ENCODE peak calls at places on chromosomes 7 and 10, in eight cellular contexts. U, G, T, S, P, E, A and X are unnamed samples.

GRCh38 chr10:30803901-30804322 is 174.4 kb upstream of the LYZL2 start:
- DNase-seq in U (no peak), E (no peak), P (no peak), G (no peak), S (no peak), A (peak), T (no peak), X (no peak)

GRCh38 chr10:17290226-17290625 is 62.2 kb downstream of the VIM start:
- DNase-seq in A (peak), T (no peak), E (no peak), P (no peak), U (peak), G (peak), S (no peak), X (no peak)

GRCh38 chr7:2959828-2960599 is 83.7 kb downstream of the CARD11 start:
- DNase-seq in G (no peak), A (no peak), T (no peak), E (no peak), U (no peak), P (no peak), S (no peak), X (no peak)

GRCh38 chr10:43803816-43804215 is 155.1 kb upstream of the ZNF32 start:
- DNase-seq in E (no peak), S (no peak), A (no peak), G (no peak), T (no peak), U (no peak), P (no peak), X (no peak)

GRCh38 chr10:5628798-5629788 is 37.3 kb downstream of the ASB13 start:
- DNase-seq in G (peak), P (no peak), S (no peak), E (no peak), A (peak), T (no peak), U (no peak), X (peak)

GRCh38 chr10:533611-534566 is 155.6 kb downstream of the DIP2C start:
- DNase-seq in P (no peak), T (no peak), S (peak), G (no peak), U (peak), A (no peak), E (no peak), X (no peak)

GRCh38 chr10:131099028-131099427 is 212.5 kb downstream of the TCERG1L start:
- DNase-seq in G (no peak), E (no peak), S (no peak), P (no peak), U (no peak), A (no peak), T (no peak), X (no peak)

GRCh38 chr7:26293569-26294308 is 2.1 kb downstream of the SNX10 start:
- DNase-seq in A (no peak), P (peak), T (peak), U (peak), E (no peak), G (peak), S (no peak), X (peak)

GRCh38 chr10:127925471-127926207 is 18.7 kb downstream of the PTPRE start:
- DNase-seq in U (no peak), E (no peak), P (no peak), S (no peak), G (no peak), T (no peak), A (peak), X (no peak)

GRCh38 chr7:73774923-73775322 is 4.9 kb upstream of the CLDN3 start:
- DNase-seq in G (no peak), E (no peak), T (no peak), A (peak), S (peak), U (no peak), P (no peak), X (no peak)

GRCh38 chr10:59805043-59805442 is 51.8 kb upstream of the MRLN start:
- DNase-seq in U (no peak), G (peak), E (no peak), T (no peak), A (no peak), S (peak), P (peak), X (peak)

GRCh38 chr10:50409965-50410811 is 158.9 kb upstream of the ASAH2 start:
- DNase-seq in E (no peak), S (no peak), P (no peak), G (no peak), T (no peak), A (peak), U (no peak), X (no peak)

GRCh38 chr10:89426230-89426868 is 12.0 kb downstream of the IFIT5 start:
- DNase-seq in P (peak), T (no peak), S (peak), E (no peak), A (peak), G (peak), U (peak), X (peak)

GRCh38 chr10:68154211-68154497 is 44.9 kb downstream of the MYPN start:
- DNase-seq in U (no peak), P (no peak), A (peak), G (no peak), S (peak), T (no peak), E (no peak), X (no peak)

GRCh38 chr7:15411019-15411418 is 150.8 kb downstream of the AGMO start:
- DNase-seq in U (no peak), G (no peak), T (no peak), P (no peak), E (no peak), A (no peak), S (no peak), X (no peak)

GRCh38 chr10:76051007-76051936 is 619.8 kb downstream of the LRMDA start:
- DNase-seq in U (no peak), E (no peak), T (no peak), G (peak), A (no peak), P (no peak), S (peak), X (no peak)

GRCh38 chr7:95102662-95103061 is 195.3 kb downstream of the PPP1R9A start:
- DNase-seq in S (no peak), P (no peak), U (no peak), A (peak), T (no peak), G (no peak), E (no peak), X (no peak)

GRCh38 chr10:66318761-66319160 is 607.1 kb upstream of the LRRTM3 start:
- DNase-seq in A (no peak), G (no peak), T (no peak), S (no peak), U (no peak), P (no peak), E (no peak), X (no peak)

GRCh38 chr10:72272689-72273409 is 875 bp upstream of the DDIT4 start:
- DNase-seq in T (no peak), A (peak), S (peak), G (no peak), E (peak), U (peak), P (peak), X (peak)

GRCh38 chr7:130872341-130872740 is 138.3 kb upstream of the KLF14 start:
- DNase-seq in T (no peak), U (no peak), S (no peak), P (no peak), G (no peak), E (no peak), A (no peak), X (no peak)

GRCh38 chr7:116675812-116676355 is 3.9 kb downstream of the MET start:
- DNase-seq in S (no peak), T (no peak), E (no peak), A (no peak), U (peak), P (no peak), G (no peak), X (no peak)

GRCh38 chr10:125048101-125048864 is 106.4 kb downstream of the ZRANB1 start:
- DNase-seq in P (peak), G (peak), T (peak), S (peak), A (peak), E (peak), U (peak), X (peak)

GRCh38 chr7:11858668-11859302 is 26.8 kb upstream of the THSD7A start:
- DNase-seq in E (no peak), G (no peak), S (peak), U (no peak), P (no peak), T (no peak), A (no peak), X (no peak)

GRCh38 chr10:121007264-121007663 is 156.1 kb downstream of the WDR11 start:
- DNase-seq in G (no peak), E (no peak), U (no peak), P (no peak), A (no peak), S (peak), T (no peak), X (no peak)

GRCh38 chr10:78047314-78047891 is 13.7 kb downstream of the RPS24 start:
- DNase-seq in P (peak), E (peak), S (peak), U (peak), A (peak), T (peak), G (peak), X (peak)

GRCh38 chr7:126715076-126715475 is 537.7 kb downstream of the GRM8 start:
- DNase-seq in A (no peak), E (no peak), P (no peak), S (peak), U (no peak), G (no peak), T (no peak), X (no peak)